ENCODE peak calls at places on chromosomes 12 and 14, in six cellular contexts. K is EL, V is stromal cell of bone marrow, J is NCI-H524, P is IMR-90, E is hypothalamus. M is an unnamed sample.
A peak's percentile ranks its signal among the peaks of the same experiment; 100 is the strongest.

GRCh38 chr14:61526405-61527312 is 168.7 kb upstream of the HIF1A start:
- DNase-seq in K (no peak), V (no peak), J (no peak), P (no peak), E (no peak), M (peak; percentile 85)

GRCh38 chr14:69685716-69686115 is 74.3 kb downstream of the SUSD6 start:
- DNase-seq in K (no peak), V (no peak), J (peak; percentile 92), P (peak; percentile 58), E (no peak), M (no peak)

GRCh38 chr14:42172304-42172703 is 565.6 kb downstream of the LRFN5 start:
- DNase-seq in K (no peak), V (no peak), J (no peak), P (no peak), E (no peak), M (no peak)

GRCh38 chr12:78977463-78977862 is 112.9 kb downstream of the SYT1 start:
- DNase-seq in K (peak; percentile 2), V (no peak), J (no peak), P (no peak), E (no peak), M (peak; percentile 43)

GRCh38 chr12:47812797-47813490 is 6.8 kb downstream of the HDAC7 start:
- DNase-seq in K (peak; percentile 95), V (peak; percentile 81), J (no peak), P (peak; percentile 83), E (no peak), M (peak; percentile 82)

GRCh38 chr12:14999421-15000047 is 26.7 kb downstream of the PDE6H start:
- DNase-seq in K (peak; percentile 7), V (peak; percentile 17), J (no peak), P (no peak), E (no peak), M (no peak)

GRCh38 chr12:121288158-121288848 is 8.2 kb downstream of the CAMKK2 start:
- DNase-seq in K (no peak), V (no peak), J (no peak), P (no peak), E (no peak), M (no peak)

GRCh38 chr14:96104469-96105057 is 65.4 kb downstream of the C14orf132 start:
- DNase-seq in K (peak; percentile 99), V (peak; percentile 98), J (peak; percentile 99), P (peak; percentile 100), E (no peak), M (peak; percentile 48)

GRCh38 chr12:17661250-17661649 is 428.7 kb downstream of the RERGL start:
- DNase-seq in K (no peak), V (no peak), J (peak; percentile 8), P (no peak), E (no peak), M (no peak)

GRCh38 chr12:68446896-68447806 is 115.0 kb upstream of the MDM1 start:
- DNase-seq in K (no peak), V (no peak), J (no peak), P (no peak), E (no peak), M (no peak)

GRCh38 chr12:124114316-124114715 is 141.3 kb downstream of the ZNF664 start:
- DNase-seq in K (no peak), V (no peak), J (no peak), P (no peak), E (no peak), M (no peak)

GRCh38 chr12:33026791-33027190 is 130.2 kb upstream of the PKP2 start:
- DNase-seq in K (no peak), V (no peak), J (no peak), P (no peak), E (no peak), M (no peak)

GRCh38 chr14:70649803-70650202 is 8.1 kb downstream of the TTC9 start:
- DNase-seq in K (no peak), V (no peak), J (no peak), P (no peak), E (no peak), M (no peak)

GRCh38 chr14:95536036-95536577 is 1.3 kb downstream of the GLRX5 start:
- DNase-seq in K (no peak), V (no peak), J (peak; percentile 74), P (no peak), E (no peak), M (no peak)

GRCh38 chr12:129304532-129304931 is 451.3 kb downstream of the GLT1D1 start:
- DNase-seq in K (no peak), V (no peak), J (no peak), P (no peak), E (no peak), M (no peak)

GRCh38 chr14:72741836-72742681 is 151.8 kb downstream of the DPF3 start:
- DNase-seq in K (no peak), V (no peak), J (peak; percentile 97), P (no peak), E (no peak), M (peak; percentile 58)

GRCh38 chr14:56274556-56274955 is 156.3 kb downstream of the PELI2 start:
- DNase-seq in K (no peak), V (no peak), J (peak; percentile 60), P (no peak), E (no peak), M (no peak)

GRCh38 chr12:33438890-33439586 is 581 bp downstream of the SYT10 start:
- DNase-seq in K (no peak), V (no peak), J (peak; percentile 42), P (no peak), E (no peak), M (peak; percentile 6)

GRCh38 chr12:132687211-132688164 is at the start of the genes POLE and PXMP2:
- DNase-seq in K (peak; percentile 95), V (peak; percentile 90), J (peak; percentile 95), P (peak; percentile 91), E (peak; percentile 41), M (peak; percentile 97)

GRCh38 chr14:33475623-33476022 is 475.3 kb downstream of the EGLN3 start:
- DNase-seq in K (peak; percentile 69), V (no peak), J (peak; percentile 83), P (no peak), E (no peak), M (peak; percentile 92)

GRCh38 chr14:91380610-91381371 is 36.8 kb downstream of the CCDC88C start:
- DNase-seq in K (no peak), V (no peak), J (peak; percentile 76), P (no peak), E (no peak), M (no peak)

GRCh38 chr14:71932229-71932951 is at the start of gene RGS6:
- DNase-seq in K (peak; percentile 6), V (no peak), J (peak; percentile 71), P (no peak), E (no peak), M (peak; percentile 30)

GRCh38 chr12:55940065-55940732 is 9.2 kb downstream of the DGKA start:
- DNase-seq in K (peak; percentile 83), V (peak; percentile 71), J (peak; percentile 69), P (peak; percentile 81), E (peak; percentile 39), M (peak; percentile 94)

GRCh38 chr12:49131051-49131972 is at the start of gene TUBA1B:
- DNase-seq in K (peak; percentile 90), V (peak; percentile 79), J (peak; percentile 91), P (peak; percentile 82), E (peak; percentile 52), M (peak; percentile 92)

GRCh38 chr12:3445127-3445978 is 45.6 kb upstream of the PRMT8 start:
- DNase-seq in K (no peak), V (no peak), J (no peak), P (no peak), E (no peak), M (no peak)